ENCODE peak calls at places on chromosomes 13 and 19, in five cellular contexts. L is breast epithelium; O is right lobe of liver; Q is progenitor cell of endocrine pancreas; V is CD4-positive, CD25-positive, alpha-beta regulatory T cell. T is an unnamed sample.

GRCh38 chr19:32342695-32343094 is 2.7 kb upstream of the ZNF507 start:
- DNase-seq in Q (no peak), V (no peak), O (no peak), L (no peak), T (no peak)

GRCh38 chr19:50959731-50960500 is 7.1 kb upstream of the KLK5 start:
- DNase-seq in O (no peak), L (no peak), V (no peak), Q (no peak), T (no peak)

GRCh38 chr19:17766543-17767131 is 15.4 kb downstream of the FCHO1 start:
- DNase-seq in V (no peak), L (peak), O (peak), Q (peak), T (peak)

GRCh38 chr13:80977168-80977567 is 636.2 kb upstream of the SPRY2 start:
- DNase-seq in V (no peak), Q (no peak), L (no peak), O (no peak), T (no peak)

GRCh38 chr13:49308104-49308875 is 60.6 kb downstream of the CDADC1 start:
- DNase-seq in Q (no peak), O (peak), V (no peak), L (peak), T (no peak)

GRCh38 chr19:2461751-2462634 is 5.2 kb upstream of the LMNB2 start:
- DNase-seq in L (no peak), V (peak), O (peak), Q (no peak), T (no peak)

GRCh38 chr13:50282016-50282415 is 266.8 kb downstream of the KCNRG start:
- DNase-seq in L (no peak), O (no peak), V (no peak), Q (no peak), T (no peak)

GRCh38 chr19:8593931-8594330 is 16.6 kb downstream of the ADAMTS10 start:
- DNase-seq in V (no peak), Q (no peak), L (no peak), O (no peak), T (no peak)

GRCh38 chr13:34810996-34811395 is 131.1 kb upstream of the NBEA start:
- DNase-seq in L (no peak), Q (no peak), V (no peak), O (no peak), T (no peak)

T was measured in omental fat pad.